ENCODE peak calls at places on chromosome 20, in five cellular contexts. B is mesenchymal stem cell, C is trophoblast cell, J is neuronal stem cell, H is mesendoderm. X is an unnamed sample.

GRCh38 chr20:48492188-48493070 is 335.4 kb downstream of the PREX1 start:
- DNase-seq in B (no peak), C (no peak), J (no peak), H (no peak), X (no peak)

GRCh38 chr20:34573541-34573940 is 15.0 kb downstream of the MAP1LC3A start:
- DNase-seq in B (no peak), C (no peak), J (no peak), H (no peak), X (no peak)

GRCh38 chr20:6381887-6382286 is 259.1 kb upstream of the FERMT1 start:
- DNase-seq in B (peak), C (no peak), J (peak), H (peak), X (peak)

GRCh38 chr20:33744773-33745385 is 13.1 kb downstream of the ZNF341 start:
- DNase-seq in B (no peak), C (no peak), J (no peak), H (no peak), X (no peak)

GRCh38 chr20:63089051-63089907 is 82.5 kb upstream of the BHLHE23 start:
- DNase-seq in B (no peak), C (no peak), J (no peak), H (no peak), X (no peak)

GRCh38 chr20:17594443-17594842 is 24.6 kb downstream of the DSTN start:
- DNase-seq in B (peak), C (peak), J (no peak), H (peak), X (peak)

GRCh38 chr20:50215101-50215500 is 24.5 kb downstream of the CEBPB start:
- DNase-seq in B (peak), C (no peak), J (no peak), H (no peak), X (peak)

GRCh38 chr20:33789109-33789857 is 21.9 kb upstream of the CHMP4B start:
- DNase-seq in B (peak), C (peak), J (no peak), H (peak), X (peak)

GRCh38 chr20:62768234-62768814 is 27.9 kb upstream of the MRGBP start:
- DNase-seq in B (no peak), C (no peak), J (no peak), H (no peak), X (no peak)

GRCh38 chr20:35192071-35192872 is 20.4 kb downstream of the PROCR start:
- DNase-seq in B (peak), C (no peak), J (no peak), H (no peak), X (peak)

GRCh38 chr20:10715035-10715434 is 41.2 kb upstream of the JAG1 start:
- DNase-seq in B (peak), C (no peak), J (no peak), H (no peak), X (peak)

GRCh38 chr20:50724851-50725721 is 6.3 kb upstream of the PARD6B start:
- DNase-seq in B (peak), C (peak), J (peak), H (peak), X (peak)

GRCh38 chr20:9068896-9069663 is at the start of gene PLCB4:
- DNase-seq in B (peak), C (peak), J (peak), H (peak), X (peak)

GRCh38 chr20:33908868-33909267 is 84.8 kb upstream of the RALY start:
- DNase-seq in B (no peak), C (no peak), J (no peak), H (no peak), X (no peak)

GRCh38 chr20:24863356-24863755 is 85.7 kb upstream of the CST7 start:
- DNase-seq in B (no peak), C (no peak), J (no peak), H (no peak), X (peak)

GRCh38 chr20:38805502-38805957 is at the start of gene PPP1R16B:
- DNase-seq in B (peak), C (no peak), J (peak), H (peak), X (no peak)

GRCh38 chr20:1499528-1500420 is 8.6 kb upstream of the SIRPB2 start:
- DNase-seq in B (no peak), C (peak), J (no peak), H (peak), X (no peak)
- H2BK120ac ChIP-seq in B (no peak), C (peak), J (no peak), H (peak), X (no peak)

GRCh38 chr20:55160996-55161395 is 685.6 kb downstream of the DOK5 start:
- DNase-seq in B (no peak), C (no peak), J (no peak), H (no peak), X (no peak)

GRCh38 chr20:55166063-55166462 is 690.7 kb downstream of the DOK5 start:
- DNase-seq in B (no peak), C (no peak), J (peak), H (peak), X (no peak)
- H4K8ac ChIP-seq in B (no peak), C (no peak), J (no peak), H (no peak), X (no peak)

GRCh38 chr20:31869942-31870702 is at the start of the genes DUSP15 and TTLL9:
- DNase-seq in B (peak), C (no peak), J (peak), H (no peak), X (no peak)

GRCh38 chr20:31870703-31871601 is 518 bp downstream of the TTLL9 start:
- DNase-seq in B (no peak), C (no peak), J (no peak), H (no peak), X (no peak)

GRCh38 chr20:31867011-31867410 is 3.3 kb downstream of the DUSP15 start:
- DNase-seq in B (no peak), C (peak), J (no peak), H (no peak), X (no peak)

GRCh38 chr20:31869673-31869941 is 720 bp downstream of the DUSP15 start:
- DNase-seq in B (no peak), C (no peak), J (no peak), H (no peak), X (no peak)

GRCh38 chr20:31868853-31869672 is 1.3 kb downstream of the DUSP15 start:
- DNase-seq in B (no peak), C (no peak), J (no peak), H (no peak), X (no peak)
- H3K4me3 ChIP-seq in B (no peak), C (no peak), J (no peak), H (no peak), X (no peak)

GRCh38 chr20:47355489-47356219 is 845 bp downstream of the ZMYND8 start:
- DNase-seq in B (peak), C (no peak), J (no peak), H (peak), X (no peak)

GRCh38 chr20:47356526-47357295 is at the start of gene ZMYND8:
- DNase-seq in B (peak), C (peak), J (peak), H (peak), X (peak)

GRCh38 chr20:47357296-47358051 is 975 bp upstream of the ZMYND8 start:
- DNase-seq in B (peak), C (peak), J (no peak), H (peak), X (peak)

GRCh38 chr20:47354710-47355488 is 1.6 kb downstream of the ZMYND8 start:
- DNase-seq in B (peak), C (no peak), J (no peak), H (no peak), X (peak)

DNA sequence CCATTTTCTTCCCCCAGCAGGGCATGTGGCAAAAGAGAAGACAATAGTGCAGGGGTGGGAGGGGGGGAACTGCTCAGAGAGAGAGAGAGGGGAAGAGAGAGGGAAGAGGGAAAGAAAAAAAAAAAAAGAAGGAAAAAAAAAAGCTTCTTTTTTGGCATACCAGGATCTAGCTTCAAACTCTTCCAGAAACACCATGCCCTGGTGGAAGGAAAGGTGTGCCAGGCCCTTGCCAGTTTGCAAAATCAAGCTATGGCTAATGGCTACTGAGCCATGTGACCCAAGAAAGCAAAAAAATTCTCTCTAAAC is 326 bp downstream of the ZMYND8 start:
- DNase-seq in B (no peak), C (no peak), J (no peak), H (no peak), X (no peak)
- H2BK120ac ChIP-seq in B (peak), C (peak), J (no peak), H (peak), X (peak)

GRCh38 chr20:57481281-57481711 is 43.6 kb downstream of the CTCFL start:
- DNase-seq in B (no peak), C (no peak), J (no peak), H (no peak), X (no peak)

GRCh38 chr20:57480444-57481152 is 44.3 kb downstream of the CTCFL start:
- DNase-seq in B (no peak), C (no peak), J (no peak), H (no peak), X (no peak)

GRCh38 chr20:57482796-57483195 is 42.1 kb downstream of the CTCFL start:
- DNase-seq in B (no peak), C (no peak), J (no peak), H (no peak), X (no peak)

GRCh38 chr20:57483287-57484050 is 41.5 kb downstream of the CTCFL start:
- DNase-seq in B (no peak), C (no peak), J (no peak), H (no peak), X (no peak)

DNA sequence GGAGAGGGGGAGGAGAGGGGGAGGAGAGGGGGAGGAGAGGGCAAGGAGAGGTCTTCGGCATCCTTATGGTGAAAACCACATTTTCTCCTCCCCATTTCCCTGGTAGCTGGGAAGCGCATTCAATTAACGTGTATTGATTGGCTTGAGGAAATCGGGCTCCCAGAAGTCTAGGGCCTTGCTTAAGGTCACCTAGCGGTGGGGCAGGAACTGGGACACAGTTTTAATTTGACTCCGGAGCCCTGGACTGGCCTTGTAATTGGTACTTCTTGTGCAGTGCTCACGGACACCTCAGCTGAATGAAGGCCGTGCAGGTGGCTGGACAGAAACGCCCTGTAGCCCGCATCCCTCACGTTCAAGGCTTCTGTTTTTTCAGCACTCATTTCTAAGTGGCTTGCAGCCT is 42.8 kb downstream of the CTCFL start:
- DNase-seq in B (no peak), C (no peak), J (no peak), H (peak), X (no peak)
- H4K8ac ChIP-seq in B (no peak), C (no peak), J (no peak), H (no peak), X (no peak)

GRCh38 chr20:44990957-44991356 is 24.6 kb downstream of the STK4 start:
- DNase-seq in B (peak), C (no peak), J (no peak), H (no peak), X (no peak)
- H3K4me3 ChIP-seq in B (peak), C (no peak), J (no peak), H (no peak), X (no peak)

DNA sequence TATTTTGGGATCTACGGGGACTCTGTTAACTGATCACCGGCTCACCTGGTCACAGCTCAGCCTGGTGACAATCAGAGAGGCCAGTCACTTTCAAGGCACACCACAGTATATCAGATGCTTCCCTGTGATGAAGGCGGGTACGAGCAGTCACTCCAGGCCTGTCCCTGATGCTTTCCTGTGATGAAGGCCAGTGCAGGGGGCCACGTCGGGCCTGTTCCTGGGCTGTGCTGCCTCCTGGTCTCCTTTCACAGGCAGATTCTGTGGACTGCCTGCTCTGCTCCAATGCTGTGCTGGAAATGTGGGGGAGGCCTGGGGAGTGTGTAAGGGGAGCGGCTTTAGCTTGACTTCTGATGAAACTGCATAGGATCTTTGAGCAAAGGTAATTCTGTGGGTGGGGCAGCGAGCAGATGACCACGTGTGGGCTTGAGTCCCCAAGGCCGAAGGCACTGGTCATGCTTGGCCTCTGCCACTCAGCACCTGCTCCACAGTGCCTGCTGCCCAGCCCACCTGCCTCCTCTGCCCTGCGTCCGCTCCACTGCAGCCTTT is 372.6 kb downstream of the TAF4 start:
- DNase-seq in B (no peak), C (no peak), J (no peak), H (no peak), X (no peak)
- H2BK120ac ChIP-seq in B (no peak), C (no peak), J (no peak), H (no peak), X (no peak)

DNA sequence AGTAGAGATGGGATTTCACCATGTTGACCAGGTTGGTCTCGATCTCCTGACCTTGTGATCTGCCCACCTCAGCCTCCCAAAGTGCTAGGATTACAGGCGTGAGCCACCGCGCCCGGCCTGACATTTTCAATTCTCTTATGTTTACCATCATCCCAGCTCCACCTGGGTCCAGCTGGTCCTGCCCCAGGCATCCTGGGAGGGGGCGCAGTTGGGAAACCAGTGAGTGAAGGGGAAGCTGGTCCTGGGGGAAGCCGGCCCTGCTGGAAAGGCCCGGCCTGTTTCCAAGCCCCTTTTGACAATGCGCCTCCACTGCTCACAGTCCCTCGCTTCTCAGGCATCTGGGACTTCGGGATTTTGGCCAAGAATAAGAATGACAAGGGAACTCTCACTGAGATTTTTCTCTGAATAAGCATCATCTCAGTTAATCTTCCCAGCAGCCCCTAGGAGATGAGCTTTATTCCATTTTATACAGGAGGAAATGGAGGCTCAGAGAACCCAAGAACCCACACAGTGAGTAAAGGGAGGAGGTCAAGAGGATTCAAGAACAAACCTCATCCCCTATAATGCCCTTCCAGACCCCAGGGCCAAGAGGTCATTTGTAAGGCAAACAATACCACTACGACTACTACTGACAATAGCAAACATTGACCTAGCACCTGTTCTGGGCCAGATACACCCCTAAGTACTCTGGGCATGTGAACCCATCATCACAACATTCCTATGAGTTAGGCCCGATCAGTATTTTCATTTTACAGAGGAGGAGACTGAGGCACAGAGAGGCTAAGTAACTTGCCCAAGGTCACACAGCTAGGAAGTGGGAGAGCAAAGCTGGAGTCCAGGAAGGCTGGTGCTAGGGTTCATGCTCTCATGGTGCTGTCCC is 14.0 kb downstream of the SLC13A3 start:
- DNase-seq in B (no peak), C (no peak), J (no peak), H (no peak), X (no peak)
- H4K8ac ChIP-seq in B (no peak), C (peak), J (no peak), H (no peak), X (no peak)

X was measured in IMR-90.